ENCODE peak calls at places on chromosomes 12 and 14, in eight cellular contexts. B is astrocyte, W is GM06990, D is neural crest cell, O is transverse colon, T is left ventricle myocardium superior, Y is posterior cingulate gyrus, J is SW480. I is an unnamed sample.

GRCh38 chr14:93923586-93923985 is 3.6 kb upstream of the FAM181A start:
- DNase-seq in B (no peak), W (no peak), D (no peak), O (no peak), T (no peak), Y (no peak), J (no peak), I (no peak)

GRCh38 chr14:99598774-99599173 is 5.2 kb downstream of the CCDC85C start:
- DNase-seq in B (no peak), W (no peak), D (no peak), O (no peak), T (no peak), Y (no peak), J (no peak), I (no peak)

GRCh38 chr12:70606001-70606400 is 31.2 kb downstream of the PTPRB start:
- DNase-seq in B (peak; percentile 54), W (no peak), D (no peak), O (no peak), T (no peak), Y (no peak), J (no peak), I (no peak)

GRCh38 chr12:116138781-116139180 is 138.7 kb downstream of the MED13L start:
- DNase-seq in B (peak; percentile 79), W (no peak), D (no peak), O (no peak), T (no peak), Y (no peak), J (no peak), I (no peak)

GRCh38 chr14:60648934-60649814 is at the start of gene SIX1:
- DNase-seq in B (peak; percentile 84), W (peak; percentile 71), D (no peak), O (peak; percentile 48), T (peak; percentile 73), Y (no peak), J (peak; percentile 84), I (peak; percentile 90)

GRCh38 chr14:104536942-104537612 is 42.5 kb upstream of the C14orf180 start:
- DNase-seq in B (peak; percentile 47), W (no peak), D (no peak), O (no peak), T (no peak), Y (no peak), J (peak; percentile 31), I (no peak)

GRCh38 chr12:79058342-79058741 is 193.8 kb downstream of the SYT1 start:
- DNase-seq in B (peak; percentile 85), W (no peak), D (no peak), O (no peak), T (no peak), Y (no peak), J (peak; percentile 75), I (peak; percentile 70)

GRCh38 chr14:54175298-54175942 is 218.8 kb upstream of the BMP4 start:
- DNase-seq in B (peak; percentile 33), W (no peak), D (peak; percentile 74), O (peak; percentile 67), T (no peak), Y (no peak), J (peak; percentile 87), I (peak; percentile 71)

GRCh38 chr12:116278259-116278595 is 734 bp upstream of the MED13L start:
- DNase-seq in B (no peak), W (no peak), D (no peak), O (no peak), T (no peak), Y (no peak), J (no peak), I (no peak)

GRCh38 chr12:75579552-75579951 is 68.1 kb upstream of the KRR1 start:
- DNase-seq in B (no peak), W (no peak), D (no peak), O (no peak), T (no peak), Y (no peak), J (no peak), I (no peak)

GRCh38 chr14:93987376-93987775 is 9.7 kb upstream of the CCDC197 start:
- DNase-seq in B (no peak), W (no peak), D (no peak), O (no peak), T (peak; percentile 56), Y (no peak), J (no peak), I (no peak)

GRCh38 chr12:110677206-110677911 is 11.6 kb downstream of the HVCN1 start:
- DNase-seq in B (no peak), W (peak; percentile 66), D (no peak), O (no peak), T (no peak), Y (no peak), J (no peak), I (no peak)

GRCh38 chr12:72110814-72111615 is 161.2 kb upstream of the TRHDE start:
- DNase-seq in B (no peak), W (no peak), D (no peak), O (no peak), T (no peak), Y (no peak), J (no peak), I (no peak)